ENCODE peak calls at places on chromosomes 7 and 10, in seven cellular contexts. W is bronchial epithelial cell; Q is mucosa of gallbladder; L is GM10248; Z is Daoy; U is cardiac muscle cell; P is activated CD4-positive, alpha-beta T cell treated with anti-CD3 and anti-CD28 coated beads, Interleukin-2, amount 50 U/mL, for 24 hours. D is an unnamed sample.

GRCh38 chr7:29806793-29807178 is 478 bp downstream of the WIPF3 start:
- DNase-seq in P (no peak), Z (no peak), W (no peak), Q (no peak), L (no peak), U (no peak), D (no peak)

GRCh38 chr10:116329153-116329552 is 4.9 kb downstream of the CCDC172 start:
- DNase-seq in Z (no peak), W (no peak), Q (no peak), U (no peak), P (no peak), L (no peak), D (no peak)

GRCh38 chr10:34736976-34737771 is 77.9 kb downstream of the PARD3 start:
- DNase-seq in L (no peak), W (no peak), P (no peak), Z (no peak), U (no peak), Q (no peak), D (no peak)

GRCh38 chr10:24350111-24350921 is 141.4 kb downstream of the KIAA1217 start:
- DNase-seq in Q (no peak), Z (peak), P (no peak), L (no peak), U (peak), W (no peak), D (no peak)

GRCh38 chr10:114309111-114309651 is 70.1 kb downstream of the VWA2 start:
- DNase-seq in W (no peak), U (peak), L (no peak), Q (no peak), Z (no peak), P (no peak), D (no peak)

GRCh38 chr7:104231054-104232046 is 23.5 kb upstream of the ORC5 start:
- DNase-seq in P (peak), L (peak), U (peak), Z (peak), W (peak), Q (peak), D (peak)

GRCh38 chr10:95785942-95786669 is 30.1 kb downstream of the ENTPD1 start:
- DNase-seq in Q (no peak), U (no peak), P (no peak), L (no peak), Z (no peak), W (no peak), D (no peak)

GRCh38 chr10:4804505-4804904 is 21.5 kb upstream of the AKR1E2 start:
- DNase-seq in U (peak), Q (no peak), W (no peak), Z (no peak), L (no peak), P (no peak), D (no peak)

GRCh38 chr7:2527505-2528464 is 8.2 kb downstream of the LFNG start:
- DNase-seq in L (no peak), U (peak), W (peak), P (no peak), Z (peak), Q (no peak), D (no peak)

GRCh38 chr10:51371725-51372124 is 297.4 kb downstream of the PRKG1 start:
- DNase-seq in U (no peak), L (no peak), Q (no peak), W (no peak), Z (no peak), P (no peak), D (no peak)

GRCh38 chr7:30032310-30033125 is 4.3 kb downstream of the PLEKHA8 start:
- DNase-seq in U (peak), P (no peak), W (peak), L (no peak), Q (no peak), Z (peak), D (no peak)